ENCODE peak calls at places on chromosomes 16 and 17, in nine cellular contexts. F, V, S, W, E, Y, J, I and K are unnamed samples. For H3K9me3 and H3K4me1, the result is how much of the 10 kb centered on the place peaks cover.

GRCh38 chr17:77693301-77693700 is 265.2 kb upstream of the TNRC6C start:
- DNase-seq in S (no peak), J (no peak), I (no peak), E (no peak), F (no peak), W (no peak), Y (no peak), V (no peak), K (no peak)

GRCh38 chr17:80938556-80938955 is 53.1 kb upstream of the CHMP6 start:
- DNase-seq in I (no peak), F (no peak), S (no peak), W (no peak), V (no peak), Y (no peak), E (peak), J (peak), K (no peak)

GRCh38 chr17:65370669-65371126 is 190.8 kb downstream of the AXIN2 start:
- DNase-seq in F (no peak), W (peak), Y (no peak), V (no peak), J (no peak), E (no peak), I (no peak), S (peak), K (no peak)

GRCh38 chr16:81500833-81501521 is 56.4 kb downstream of the CMIP start:
- DNase-seq in S (no peak), I (no peak), F (no peak), E (peak), W (no peak), Y (no peak), V (no peak), J (no peak), K (no peak)

GRCh38 chr16:65121870-65122723 is at the start of gene CDH11:
- DNase-seq in S (peak), V (peak), J (peak), W (peak), Y (peak), F (no peak), E (peak), I (peak), K (peak)

GRCh38 chr17:7124923-7125322 is 10.3 kb upstream of the ASGR2 start:
- DNase-seq in W (no peak), F (no peak), Y (no peak), I (no peak), V (no peak), S (no peak), E (no peak), J (no peak), K (no peak)

GRCh38 chr17:82397449-82398335 is 20.5 kb upstream of the HEXD start:
- DNase-seq in W (no peak), Y (no peak), I (no peak), J (no peak), V (no peak), E (peak), S (no peak), F (no peak), K (no peak)

GRCh38 chr17:56594528-56595418 is 1.3 kb downstream of the NOG start:
- DNase-seq in F (no peak), J (no peak), Y (no peak), S (peak), V (peak), W (peak), E (no peak), I (peak), K (no peak)

GRCh38 chr16:57732011-57732410 is 3.6 kb upstream of the KATNB1 start:
- DNase-seq in S (no peak), I (no peak), E (peak), J (no peak), W (no peak), V (no peak), Y (no peak), F (no peak), K (no peak)

GRCh38 chr16:87436225-87437172 is 44.4 kb downstream of the MAP1LC3B start:
- DNase-seq in V (peak), J (no peak), S (no peak), W (no peak), I (no peak), Y (no peak), E (peak), F (no peak), K (no peak)

GRCh38 chr16:72946063-72946462 is 101.9 kb downstream of the ZFHX3 start:
- DNase-seq in W (no peak), J (no peak), I (no peak), F (no peak), E (no peak), V (no peak), Y (no peak), S (no peak), K (no peak)

GRCh38 chr17:72416054-72416691 is 295.4 kb downstream of the SOX9 start:
- DNase-seq in I (no peak), F (no peak), J (no peak), E (no peak), W (no peak), Y (no peak), V (no peak), S (no peak), K (no peak)

GRCh38 chr16:75341934-75342811 is 90.7 kb upstream of the BCAR1 start:
- DNase-seq in V (no peak), F (no peak), W (peak), E (no peak), Y (no peak), I (no peak), J (peak), S (no peak), K (no peak)

GRCh38 chr17:43543771-43544575 is 2.2 kb downstream of the ETV4 start:
- DNase-seq in W (no peak), F (peak), V (no peak), J (no peak), Y (no peak), I (no peak), S (no peak), E (no peak), K (no peak)

GRCh38 chr16:11016993-11017392 is 72.6 kb downstream of the CLEC16A start:
- DNase-seq in W (peak), J (peak), Y (peak), V (peak), F (peak), E (peak), S (peak), I (no peak), K (peak)

GRCh38 chr16:31888735-31889134 is 15.1 kb downstream of the ZNF267 start:
- DNase-seq in V (no peak), F (no peak), E (no peak), W (no peak), I (no peak), S (no peak), Y (no peak), J (no peak), K (no peak)

GRCh38 chr16:31897283-31897682 is 23.7 kb downstream of the ZNF267 start:
- DNase-seq in Y (no peak), E (no peak), W (no peak), I (no peak), V (no peak), S (no peak), F (no peak), J (no peak), K (no peak)

GRCh38 chr16:31899505-31899904 is 25.9 kb downstream of the ZNF267 start:
- DNase-seq in J (no peak), W (no peak), Y (no peak), S (no peak), V (no peak), F (no peak), E (no peak), I (no peak), K (no peak)

DNA sequence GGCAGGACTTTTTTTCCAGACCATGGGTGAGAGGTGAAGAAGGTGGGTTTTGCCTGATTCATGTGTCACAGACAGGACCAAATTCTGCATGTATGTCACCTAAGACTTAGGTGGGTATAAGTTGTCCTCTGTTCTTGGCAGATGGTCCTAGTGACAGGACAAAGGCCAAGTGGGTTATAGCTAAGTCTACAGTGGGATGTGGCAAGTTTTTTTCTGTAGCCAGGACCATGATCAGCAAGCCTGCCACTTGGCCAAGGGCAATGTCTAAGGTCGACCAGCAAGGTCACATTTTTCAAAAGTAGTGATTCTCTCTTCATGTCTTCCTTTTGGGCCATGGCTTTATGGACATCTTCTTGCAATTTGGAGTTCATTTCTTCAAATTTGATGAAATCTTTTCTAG is 20.2 kb downstream of the ZNF267 start:
- DNase-seq in W (no peak), F (no peak), J (no peak), I (no peak), E (no peak), S (no peak), Y (no peak), V (no peak), K (no peak)
- H3K9me3 ChIP-seq in W (under half), F (half or more), J (under half), I (under half), E (under half), S (under half), Y (under half), V (under half), K (under half)

DNA sequence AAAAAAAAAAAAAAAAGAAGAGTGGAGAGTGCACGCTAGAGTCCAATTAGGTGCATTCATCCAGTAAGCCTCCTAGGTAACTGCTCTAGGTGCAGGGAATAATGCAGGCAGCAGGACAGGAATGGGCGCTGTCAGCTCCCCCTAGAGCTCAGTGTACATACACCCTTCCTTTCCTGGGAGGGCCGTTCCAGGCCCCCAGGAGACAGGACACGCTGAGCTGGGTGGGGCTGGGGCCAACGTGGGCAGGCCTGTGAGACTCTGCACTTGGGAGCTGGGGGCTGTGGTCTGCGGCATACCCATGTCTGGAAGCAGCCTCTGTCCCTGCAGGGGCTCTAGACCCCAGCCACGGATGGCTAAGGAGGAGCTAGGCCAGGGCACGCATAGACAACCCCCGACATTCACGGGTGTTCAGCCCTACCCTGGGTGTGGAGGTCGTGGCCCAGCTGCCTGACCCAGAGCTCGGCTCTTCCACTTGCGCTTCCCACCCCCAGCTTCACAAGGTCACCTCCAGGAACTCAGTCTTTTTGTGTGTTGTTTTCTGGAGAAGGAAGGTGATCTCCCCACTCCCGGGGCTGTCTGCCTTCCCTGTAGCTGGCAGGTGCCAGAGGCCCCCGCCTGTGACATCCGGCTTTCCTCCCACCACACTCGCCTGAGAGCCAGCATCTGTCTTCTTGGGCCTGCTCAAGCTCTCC is 985 bp upstream of the ANTKMT start:
- DNase-seq in E (no peak), V (no peak), I (no peak), J (no peak), Y (no peak), S (no peak), F (no peak), W (no peak), K (no peak)
- H3K4me1 ChIP-seq in E (under half), V (under half), I (under half), J (under half), Y (under half), S (under half), F (under half), W (under half), K (half or more)

GRCh38 chr17:2030779-2031163 is 818 bp downstream of the DPH1 start:
- DNase-seq in W (no peak), V (no peak), F (peak), E (no peak), I (no peak), J (no peak), S (no peak), Y (no peak), K (no peak)

GRCh38 chr17:2035549-2036490 is 5.9 kb downstream of the DPH1 start:
- DNase-seq in W (no peak), J (no peak), Y (no peak), E (no peak), F (no peak), S (no peak), V (no peak), I (no peak), K (no peak)

GRCh38 chr17:2034157-2034556 is 4.2 kb downstream of the DPH1 start:
- DNase-seq in J (no peak), S (no peak), V (no peak), I (no peak), F (peak), W (no peak), Y (no peak), E (no peak), K (no peak)

GRCh38 chr17:2033128-2033527 is 3.2 kb downstream of the DPH1 start:
- DNase-seq in Y (no peak), F (no peak), S (no peak), J (no peak), V (no peak), I (no peak), E (no peak), W (no peak), K (no peak)

DNA sequence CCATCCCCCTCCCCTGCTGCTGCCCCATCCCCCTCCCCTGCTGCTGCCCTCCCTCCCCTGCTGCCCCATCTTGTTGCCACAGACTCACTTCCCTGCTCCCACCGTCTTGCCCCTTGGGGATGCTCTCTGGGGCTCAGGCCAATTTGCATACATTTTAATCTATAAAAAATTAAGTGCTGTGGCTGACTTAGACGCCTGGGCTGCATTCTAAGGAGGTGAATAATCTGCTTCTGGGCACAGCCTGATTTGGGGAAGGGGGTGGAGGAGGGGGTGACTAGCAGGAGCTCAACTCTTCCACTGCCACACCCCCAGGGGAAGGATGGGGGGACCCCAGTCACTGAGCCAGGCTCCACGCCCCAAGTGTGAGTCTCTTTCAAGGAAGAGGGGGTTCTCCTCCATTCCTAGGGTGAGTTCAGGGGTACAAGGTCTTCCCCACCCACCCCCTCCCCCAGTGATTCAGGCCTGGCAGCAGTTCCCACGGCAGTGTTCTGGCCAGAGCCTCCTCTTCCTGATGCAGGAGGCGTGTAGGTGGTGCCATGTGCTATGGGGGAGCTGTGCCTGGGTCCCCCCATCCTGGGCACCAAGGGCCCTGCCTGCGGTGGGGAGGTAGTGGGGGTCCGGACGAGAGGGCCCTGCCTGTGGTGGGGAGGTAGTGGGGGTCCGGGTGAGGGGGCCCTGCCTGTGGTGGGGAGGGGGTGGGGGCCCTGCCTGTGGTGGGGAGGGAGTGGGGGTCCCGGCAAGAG is 5.0 kb downstream of the DPH1 start:
- DNase-seq in V (no peak), Y (no peak), F (no peak), J (no peak), W (no peak), E (no peak), I (no peak), S (no peak), K (no peak)
- H3K4me3 ChIP-seq in V (no peak), Y (no peak), F (no peak), J (no peak), W (no peak), E (no peak), I (no peak), S (no peak), K (no peak)

DNA sequence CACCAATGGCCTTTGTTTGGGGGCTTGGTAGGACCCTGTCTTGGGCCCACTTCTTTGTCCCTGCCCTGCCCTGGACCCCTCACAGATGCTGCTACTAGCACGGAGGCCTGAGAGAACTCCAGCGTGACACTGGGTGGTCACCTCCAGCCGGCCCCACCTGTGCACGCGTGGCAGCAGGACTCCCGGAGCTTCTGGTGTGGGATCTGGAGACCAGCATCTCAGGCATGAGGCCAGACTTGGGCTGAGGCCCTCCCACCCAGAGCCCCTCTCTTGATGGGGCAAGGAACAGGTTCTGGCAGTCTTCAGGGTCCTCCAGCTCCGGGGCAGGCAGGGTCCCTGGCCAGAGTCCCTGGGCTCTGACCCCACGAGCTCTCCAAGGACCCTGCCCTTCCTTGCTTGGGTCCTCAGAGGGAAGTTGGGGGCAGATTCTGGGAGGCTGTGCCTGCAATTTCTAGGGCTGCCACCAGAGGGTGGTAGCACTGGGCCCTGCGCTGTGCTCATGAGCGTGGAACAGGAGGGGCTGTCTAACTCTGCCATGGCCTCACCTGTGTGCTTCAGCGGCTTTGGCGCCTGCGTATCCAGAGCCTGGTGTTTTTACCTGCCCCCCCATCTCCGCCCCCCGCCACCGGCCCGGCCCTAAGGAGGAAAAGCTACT is 3.1 kb upstream of the BAIAP3 start:
- DNase-seq in I (peak), F (no peak), J (no peak), W (no peak), E (no peak), S (no peak), Y (no peak), V (no peak), K (no peak)
- H3K9me3 ChIP-seq in I (under half), F (under half), J (under half), W (under half), E (under half), S (under half), Y (under half), V (under half), K (under half)

DNA sequence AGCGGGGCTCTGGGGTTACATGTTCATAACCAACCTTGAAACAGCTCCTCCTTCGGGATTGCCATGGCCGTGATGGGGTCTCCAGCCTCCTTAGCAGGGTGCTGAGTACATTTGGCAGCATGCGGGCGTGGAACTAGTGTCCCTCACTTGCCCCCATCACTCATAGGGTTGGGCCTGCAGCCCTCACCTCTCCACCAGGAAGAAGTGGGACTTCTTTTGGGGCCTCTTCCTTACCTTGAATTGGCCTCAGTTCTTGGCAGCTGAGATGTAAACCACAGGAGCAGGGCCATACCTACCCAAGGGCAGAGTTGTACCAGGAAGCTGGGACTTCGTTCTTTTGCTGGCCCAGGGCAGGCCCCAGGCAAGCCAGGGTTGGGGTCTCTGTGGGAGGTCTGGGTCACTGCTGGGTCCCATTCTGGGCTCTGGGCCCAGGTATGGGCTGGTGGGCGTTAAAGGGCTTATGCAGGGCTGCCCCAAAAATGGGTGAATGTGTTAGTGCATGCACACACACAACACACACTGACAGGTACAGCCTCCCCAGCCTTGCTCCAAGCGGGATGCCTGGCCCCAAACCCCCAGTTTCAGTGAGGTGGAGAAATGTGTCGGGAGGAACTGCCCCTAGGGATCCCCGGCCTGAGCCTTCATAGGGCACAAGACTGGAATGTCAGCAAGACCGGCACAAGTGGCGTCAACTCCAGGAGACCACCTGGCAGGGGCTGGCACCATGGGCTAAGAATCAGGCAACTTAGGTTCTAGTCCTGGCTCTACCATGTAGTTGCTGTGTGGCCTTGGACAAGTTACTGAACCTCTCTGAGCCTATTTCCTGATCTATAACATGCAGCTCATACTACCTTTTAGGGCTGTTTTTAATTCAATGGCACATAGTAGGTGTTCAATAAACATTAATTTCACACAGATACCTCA is 3.9 kb upstream of the KRT15 start:
- DNase-seq in V (no peak), S (peak), W (peak), Y (no peak), I (no peak), J (no peak), F (no peak), E (no peak), K (no peak)
- H3K4me1 ChIP-seq in V (under half), S (under half), W (under half), Y (under half), I (under half), J (under half), F (under half), E (under half), K (under half)